ENCODE peak calls at places on chromosome 10, in four cellular contexts. P, B, S and C are unnamed samples. For H3K9me3, the result is how much of the 10 kb centered on the place peaks cover.

GRCh38 chr10:123967626-123968243 is 76.1 kb upstream of the CPXM2 start:
- DNase-seq in P (peak), B (peak), S (peak), C (peak)

GRCh38 chr10:60205741-60206140 is 183.9 kb downstream of the ANK3 start:
- DNase-seq in P (no peak), B (no peak), S (no peak), C (no peak)

GRCh38 chr10:22320591-22321155 is at the start of gene BMI1:
- DNase-seq in P (peak), B (peak), S (peak), C (peak)

GRCh38 chr10:57015187-57015586 is 654.1 kb upstream of the ZWINT start:
- DNase-seq in P (no peak), B (no peak), S (no peak), C (no peak)

GRCh38 chr10:103982639-103983038 is 15.7 kb downstream of the SLK start:
- DNase-seq in P (no peak), B (no peak), S (no peak), C (no peak)

GRCh38 chr10:26269754-26270153 is 53.2 kb downstream of the GAD2 start:
- DNase-seq in P (no peak), B (no peak), S (no peak), C (no peak)

GRCh38 chr10:8962249-8962648 is 907.8 kb downstream of the GATA3 start:
- DNase-seq in P (no peak), B (no peak), S (no peak), C (no peak)

GRCh38 chr10:99926925-99927718 is 82.6 kb downstream of the DNMBP start:
- DNase-seq in P (no peak), B (no peak), S (peak), C (peak)

GRCh38 chr10:50362547-50363125 is 111.3 kb upstream of the ASAH2 start:
- DNase-seq in P (no peak), B (no peak), S (no peak), C (no peak)

GRCh38 chr10:117005454-117006055 is 568 bp upstream of the SHTN1 start:
- DNase-seq in P (no peak), B (no peak), S (no peak), C (peak)

GRCh38 chr10:127018766-127019165 is 113.5 kb downstream of the DOCK1 start:
- DNase-seq in P (no peak), B (no peak), S (no peak), C (no peak)

GRCh38 chr10:88205842-88206446 is 342.5 kb downstream of the PTEN start:
- DNase-seq in P (no peak), B (no peak), S (no peak), C (no peak)

DNA sequence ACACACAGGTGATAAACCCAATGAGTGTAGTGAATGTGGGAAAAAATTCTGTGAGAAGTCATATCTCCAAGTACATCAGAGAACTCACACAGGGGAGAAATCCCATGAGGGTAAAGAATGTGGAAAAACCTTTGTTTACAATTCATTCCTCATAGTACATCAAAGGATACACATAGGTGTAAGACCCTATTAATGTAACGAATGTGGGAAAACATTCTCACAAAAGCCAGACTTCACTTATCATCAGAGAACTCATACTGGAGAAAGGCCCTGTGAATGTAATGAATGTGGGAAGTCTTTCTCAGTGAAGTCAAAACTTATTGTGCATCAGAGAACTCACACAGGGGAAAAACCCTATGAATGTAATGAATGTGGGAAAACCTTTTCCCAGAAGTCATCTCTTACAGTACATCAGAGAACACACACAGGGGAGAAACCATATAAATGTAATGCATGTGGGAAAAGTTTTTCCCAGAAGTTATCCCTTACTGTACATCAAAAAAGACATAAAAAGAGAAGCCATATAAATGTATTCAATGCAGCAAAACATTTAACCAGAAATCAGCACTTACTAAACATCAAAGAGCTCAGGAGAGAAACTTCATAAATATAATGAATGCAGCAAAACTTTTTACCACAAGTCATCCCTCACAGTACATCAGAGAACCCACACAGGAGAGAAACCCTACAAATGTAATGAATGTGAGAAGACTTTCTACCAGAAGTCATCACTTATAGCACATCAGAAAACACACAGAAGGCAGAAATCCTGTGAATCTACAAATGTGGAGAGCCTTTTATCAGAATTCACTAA is 49.8 kb downstream of the ZNF239 start:
- DNase-seq in P (no peak), B (no peak), S (no peak), C (no peak)
- H3K9me3 ChIP-seq in P (under half), B (half or more), S (under half), C (under half)

DNA sequence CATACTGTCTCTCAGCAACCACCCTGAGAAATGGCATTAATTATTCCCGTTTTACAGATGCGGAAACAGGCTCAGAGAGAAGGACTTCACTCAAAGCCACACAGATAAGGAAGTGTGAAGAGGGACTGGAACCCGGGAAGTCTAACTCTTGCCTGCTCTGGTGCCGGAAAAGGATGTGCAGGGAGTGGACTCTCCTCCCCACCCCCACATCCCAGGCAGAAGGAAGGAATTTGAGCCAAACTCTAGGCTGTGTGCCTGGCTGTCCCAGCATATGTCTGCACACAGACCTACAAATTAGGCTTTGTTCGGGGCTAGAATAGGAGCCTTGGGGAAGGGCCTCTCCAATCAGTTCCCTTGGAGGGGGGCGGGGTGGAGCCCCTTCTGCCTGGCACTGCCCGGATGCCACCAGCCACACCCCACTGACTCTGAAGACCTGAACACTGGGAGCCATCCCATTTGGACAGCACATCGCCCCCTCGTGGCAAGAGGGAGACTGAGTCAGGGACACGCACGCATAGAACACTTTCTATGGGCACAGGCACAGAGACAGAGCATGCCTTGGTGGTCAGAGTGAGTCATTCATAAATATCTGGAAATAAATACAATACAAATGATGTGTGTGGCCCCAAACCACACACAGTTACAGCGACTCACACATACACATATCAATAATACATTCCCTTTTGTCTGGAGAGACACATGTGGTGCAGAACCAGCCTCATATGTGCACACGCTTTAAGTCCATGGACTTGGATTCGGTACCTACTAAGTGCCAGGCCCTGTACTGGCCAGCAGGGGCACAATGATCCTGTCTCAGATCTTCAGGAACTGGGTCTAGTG is 13.1 kb downstream of the LZTS2 start:
- DNase-seq in P (peak), B (peak), S (peak), C (peak)
- TF ChIP-seq CTCF in P (peak), B (peak), S (peak), C (peak)

DNA sequence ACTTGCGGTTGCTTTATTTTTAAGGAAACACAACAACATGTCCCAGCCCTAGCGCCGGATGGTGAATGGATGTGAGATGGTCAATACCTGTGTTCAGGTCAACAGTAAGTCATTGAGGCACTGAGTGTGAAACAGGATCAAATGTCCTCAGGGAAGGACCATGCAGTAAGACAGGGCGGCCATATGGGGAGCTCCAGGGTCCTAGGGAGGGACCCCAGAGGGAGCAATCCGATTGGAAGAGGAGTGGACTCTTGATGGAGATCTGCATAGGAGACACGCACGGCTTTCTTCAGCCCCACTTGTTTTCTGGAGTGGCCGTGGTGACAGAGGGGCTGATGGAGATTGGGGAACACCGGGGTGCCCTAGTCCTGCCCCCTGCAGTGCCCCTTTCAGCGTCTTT is 423.8 kb upstream of the MKI67 start:
- DNase-seq in P (no peak), B (no peak), S (no peak), C (no peak)
- H3K9me3 ChIP-seq in P (under half), B (under half), S (under half), C (under half)

DNA sequence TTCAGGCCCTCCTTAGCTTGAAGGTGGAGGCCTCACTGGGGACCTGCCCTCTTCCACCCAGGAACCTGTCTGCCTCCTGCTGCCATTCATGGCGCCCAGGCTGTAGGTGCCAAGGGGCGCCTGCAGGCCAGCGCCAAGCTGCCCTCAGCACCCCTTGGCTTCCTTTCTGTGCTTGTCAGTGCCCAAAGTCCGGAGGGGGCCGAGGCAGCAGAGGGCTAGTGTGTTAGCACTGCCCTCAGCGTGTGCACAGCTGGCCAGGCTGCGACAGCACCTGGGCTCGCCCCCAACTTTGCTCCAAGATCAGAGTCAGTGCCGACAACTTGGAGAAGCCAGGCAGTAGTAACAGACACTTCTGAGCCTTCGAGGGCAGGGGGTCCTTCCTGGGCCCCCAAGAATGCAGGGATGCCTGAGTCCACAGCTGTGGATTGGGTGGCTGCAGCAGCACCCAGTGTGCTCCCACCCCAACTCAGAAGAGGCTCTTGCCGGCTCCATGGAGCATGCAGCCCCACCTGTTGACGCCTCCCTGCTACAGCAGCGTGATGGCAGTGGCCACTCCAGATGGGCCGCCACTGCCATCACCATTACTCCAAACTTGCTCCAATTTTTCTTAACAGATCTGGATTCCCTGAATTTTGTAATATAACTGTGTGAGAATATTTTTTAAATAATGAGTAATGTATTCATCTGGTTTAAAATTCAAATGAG is 41.7 kb downstream of the CACUL1 start:
- DNase-seq in P (no peak), B (no peak), S (no peak), C (no peak)
- TF ChIP-seq CTCF in P (no peak), B (no peak), S (no peak), C (no peak)

DNA sequence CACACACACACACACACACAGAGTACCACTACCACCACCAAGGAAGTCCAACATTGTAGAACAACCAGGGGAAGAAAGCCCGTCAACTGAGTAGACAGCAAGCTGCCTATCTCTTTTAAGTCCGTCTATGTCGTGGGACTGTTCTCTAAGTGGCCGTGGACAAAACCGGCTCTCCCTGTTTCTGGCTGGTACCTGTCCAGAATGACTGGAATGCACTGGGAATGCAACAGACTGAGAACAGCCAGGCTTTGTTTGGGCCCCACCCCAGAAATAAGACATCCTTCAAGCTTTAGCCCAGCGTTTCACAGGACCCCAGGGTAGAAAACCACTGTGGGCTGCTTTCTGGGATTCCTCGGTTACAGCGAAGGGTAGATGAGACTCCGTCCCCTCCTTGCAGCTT is 203.6 kb downstream of the TCERG1L start:
- DNase-seq in P (no peak), B (peak), S (no peak), C (no peak)
- H3K9me3 ChIP-seq in P (under half), B (under half), S (under half), C (under half)

GRCh38 chr10:47309403-47310089 is 9.5 kb downstream of the GDF10 start:
- DNase-seq in P (no peak), B (no peak), S (no peak), C (no peak)
- TF ChIP-seq CTCF in P (no peak), B (no peak), S (peak), C (no peak)

GRCh38 chr10:70656489-70656888 is 15.8 kb upstream of the ADAMTS14 start:
- DNase-seq in P (no peak), B (no peak), S (no peak), C (no peak)
- H3K9me3 ChIP-seq in P (under half), B (under half), S (under half), C (under half)

DNA sequence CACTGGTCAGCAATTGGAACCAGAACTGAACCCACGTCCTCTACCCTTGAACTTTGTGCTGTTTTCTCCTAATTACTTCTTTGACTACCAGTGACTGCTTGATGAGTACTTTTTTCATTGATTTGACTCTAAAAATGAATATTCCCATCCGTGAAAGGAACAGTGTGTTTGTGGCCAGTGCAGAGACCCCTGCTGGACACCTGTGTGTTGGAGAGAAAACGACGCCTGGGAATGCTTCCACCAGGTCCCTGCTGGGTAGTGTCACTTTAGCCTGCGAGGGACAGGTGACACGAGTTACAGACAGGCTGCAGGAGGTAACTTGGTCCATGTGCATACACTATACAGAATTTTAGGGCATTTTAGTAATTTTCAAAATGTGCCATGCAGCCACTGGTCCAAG is 6.8 kb upstream of the GJD4 start:
- DNase-seq in P (no peak), B (no peak), S (no peak), C (no peak)
- TF ChIP-seq CTCF in P (no peak), B (peak), S (peak), C (no peak)

GRCh38 chr10:122939133-122939532 is 14.9 kb downstream of the C10orf88 start:
- DNase-seq in P (no peak), B (no peak), S (no peak), C (no peak)
- H3K9me3 ChIP-seq in P (under half), B (under half), S (under half), C (under half)

GRCh38 chr10:93224005-93224779 is 150.5 kb downstream of the CYP26A1 start:
- DNase-seq in P (no peak), B (no peak), S (no peak), C (no peak)
- TF ChIP-seq CTCF in P (no peak), B (no peak), S (no peak), C (no peak)